ENCODE peak calls at places on chromosomes 16 and 17, in five cellular contexts. A is progenitor cell of endocrine pancreas, U is AG09309, Q is HFFc6, C is ovary. V is an unnamed sample.
A peak's percentile ranks its signal among the peaks of the same experiment; 100 is the strongest.

GRCh38 chr16:74521691-74522090 is 85.2 kb downstream of the GLG1 start:
- DNase-seq in A (no peak), U (no peak), Q (peak; percentile 43), C (no peak), V (no peak)

GRCh38 chr16:57505169-57505568 is 18.9 kb upstream of the DOK4 start:
- DNase-seq in A (no peak), U (no peak), Q (no peak), C (no peak), V (no peak)

GRCh38 chr17:38464251-38464722 is 36.0 kb downstream of the ARHGAP23 start:
- DNase-seq in A (no peak), U (no peak), Q (no peak), C (peak; percentile 66), V (peak; percentile 88)

GRCh38 chr17:72891627-72892026 is 200.9 kb downstream of the SLC39A11 start:
- DNase-seq in A (no peak), U (no peak), Q (no peak), C (no peak), V (no peak)

GRCh38 chr16:80612461-80613017 is 71.7 kb downstream of the DYNLRB2 start:
- DNase-seq in A (no peak), U (no peak), Q (no peak), C (no peak), V (no peak)

GRCh38 chr17:19978206-19978802 is 676 bp upstream of the AKAP10 start:
- DNase-seq in A (no peak), U (no peak), Q (no peak), C (no peak), V (peak; percentile 69)

GRCh38 chr17:76146053-76146875 is 5.2 kb upstream of the FOXJ1 start:
- DNase-seq in A (no peak), U (no peak), Q (no peak), C (no peak), V (peak; percentile 74)

GRCh38 chr17:17935321-17936271 is 36.6 kb downstream of the TOM1L2 start:
- DNase-seq in A (no peak), U (peak; percentile 84), Q (peak; percentile 93), C (no peak), V (no peak)

GRCh38 chr17:43578699-43579569 is 32.8 kb upstream of the ETV4 start:
- DNase-seq in A (peak; percentile 45), U (no peak), Q (peak; percentile 32), C (no peak), V (no peak)

GRCh38 chr16:23485841-23486240 is 24.5 kb downstream of the GGA2 start:
- DNase-seq in A (no peak), U (no peak), Q (no peak), C (no peak), V (no peak)

GRCh38 chr16:84699147-84699711 is 571 bp upstream of the USP10 start:
- DNase-seq in A (no peak), U (no peak), Q (no peak), C (no peak), V (no peak)

GRCh38 chr17:65283704-65284103 is 146.5 kb downstream of the RGS9 start:
- DNase-seq in A (no peak), U (no peak), Q (no peak), C (no peak), V (no peak)

GRCh38 chr16:47043970-47044684 is 70.7 kb upstream of the DNAJA2 start:
- DNase-seq in A (no peak), U (no peak), Q (no peak), C (no peak), V (no peak)

GRCh38 chr17:10126554-10127493 is 71.6 kb downstream of the GAS7 start:
- DNase-seq in A (no peak), U (no peak), Q (peak; percentile 48), C (peak; percentile 72), V (no peak)

GRCh38 chr16:8847623-8848022 is 21.2 kb downstream of the CARHSP1 start:
- DNase-seq in A (no peak), U (no peak), Q (no peak), C (no peak), V (no peak)

GRCh38 chr17:9976283-9977009 is 71.4 kb upstream of the RCVRN start:
- DNase-seq in A (no peak), U (no peak), Q (no peak), C (no peak), V (no peak)

DNA sequence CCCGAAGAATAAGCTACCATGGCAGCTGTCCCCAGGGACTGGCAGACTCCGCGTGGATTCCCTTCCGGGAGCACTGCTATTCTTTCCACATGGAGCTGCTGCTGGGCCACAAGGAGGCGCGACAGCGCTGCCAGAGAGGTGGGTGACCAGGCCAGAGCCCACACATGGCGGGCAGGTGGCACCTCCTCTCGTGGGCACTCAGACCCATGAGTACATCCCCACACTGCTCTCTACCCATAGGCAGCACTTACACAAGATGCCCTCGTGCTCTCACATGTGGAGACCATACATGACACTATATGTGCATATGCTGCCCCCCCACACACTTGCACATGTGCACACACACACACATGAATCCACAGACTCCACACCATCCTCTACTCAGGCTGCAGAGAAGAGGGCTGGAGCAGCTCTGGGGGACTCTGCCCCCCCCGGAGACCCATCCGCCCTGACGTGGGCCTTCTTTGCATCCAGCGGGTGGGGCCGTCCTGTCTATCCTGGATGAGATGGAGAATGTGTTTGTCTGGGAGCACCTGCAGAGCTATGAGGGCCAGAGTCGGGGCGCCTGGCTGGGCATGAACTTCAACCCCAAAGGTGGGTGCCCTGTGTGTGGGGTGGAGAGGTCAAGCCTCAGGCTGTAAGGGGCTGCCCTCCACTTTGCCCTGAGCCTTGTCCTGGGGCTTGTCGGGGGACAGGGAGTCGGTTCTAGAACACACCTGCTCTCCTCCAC is 62.9 kb downstream of the MRC2 start:
- DNase-seq in A (no peak), U (no peak), Q (no peak), C (no peak), V (no peak)
- TF ChIP-seq CTCF in A (no peak), U (no peak), Q (peak; percentile 21), C (no peak), V (no peak)

GRCh38 chr17:81711814-81712467 is at the start of gene SLC25A10:
- DNase-seq in A (peak; percentile 64), U (no peak), Q (peak; percentile 65), C (peak; percentile 71), V (peak; percentile 91)
- TF ChIP-seq CTCF in A (no peak), U (no peak), Q (no peak), C (peak; percentile 55), V (peak; percentile 35)

DNA sequence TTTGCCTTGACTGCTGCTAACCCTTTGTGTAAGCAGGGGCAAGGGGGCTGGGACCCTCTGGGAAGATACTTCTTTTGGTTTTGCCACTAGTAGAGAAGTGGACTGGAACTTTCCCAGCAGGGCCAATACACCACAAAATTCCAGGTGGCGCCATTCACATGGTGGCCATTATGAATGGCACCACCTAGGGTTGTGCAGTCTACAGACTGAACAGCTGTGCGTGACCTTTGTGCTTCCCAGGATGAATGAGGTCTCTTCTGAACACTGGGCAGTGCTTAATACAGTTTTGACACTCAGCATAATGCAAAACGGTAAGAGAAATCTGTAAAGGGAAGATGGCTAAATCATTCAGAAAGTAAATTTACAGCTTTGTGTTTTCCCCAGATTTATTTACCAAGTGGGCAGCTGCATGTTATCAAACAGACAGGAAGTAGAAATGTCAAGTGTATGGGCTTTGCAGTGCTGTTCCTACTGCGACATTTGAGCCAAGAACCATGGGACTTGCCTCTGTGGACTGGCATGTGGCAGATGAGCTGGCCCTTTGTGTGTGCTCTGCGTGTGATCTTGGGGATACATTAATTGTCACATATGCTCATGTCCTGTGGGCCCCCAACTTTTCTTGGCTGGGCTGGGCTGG is 9.2 kb downstream of the SYT17 start:
- DNase-seq in A (no peak), U (no peak), Q (no peak), C (no peak), V (no peak)
- TF ChIP-seq CTCF in A (no peak), U (no peak), Q (no peak), C (no peak), V (no peak)

DNA sequence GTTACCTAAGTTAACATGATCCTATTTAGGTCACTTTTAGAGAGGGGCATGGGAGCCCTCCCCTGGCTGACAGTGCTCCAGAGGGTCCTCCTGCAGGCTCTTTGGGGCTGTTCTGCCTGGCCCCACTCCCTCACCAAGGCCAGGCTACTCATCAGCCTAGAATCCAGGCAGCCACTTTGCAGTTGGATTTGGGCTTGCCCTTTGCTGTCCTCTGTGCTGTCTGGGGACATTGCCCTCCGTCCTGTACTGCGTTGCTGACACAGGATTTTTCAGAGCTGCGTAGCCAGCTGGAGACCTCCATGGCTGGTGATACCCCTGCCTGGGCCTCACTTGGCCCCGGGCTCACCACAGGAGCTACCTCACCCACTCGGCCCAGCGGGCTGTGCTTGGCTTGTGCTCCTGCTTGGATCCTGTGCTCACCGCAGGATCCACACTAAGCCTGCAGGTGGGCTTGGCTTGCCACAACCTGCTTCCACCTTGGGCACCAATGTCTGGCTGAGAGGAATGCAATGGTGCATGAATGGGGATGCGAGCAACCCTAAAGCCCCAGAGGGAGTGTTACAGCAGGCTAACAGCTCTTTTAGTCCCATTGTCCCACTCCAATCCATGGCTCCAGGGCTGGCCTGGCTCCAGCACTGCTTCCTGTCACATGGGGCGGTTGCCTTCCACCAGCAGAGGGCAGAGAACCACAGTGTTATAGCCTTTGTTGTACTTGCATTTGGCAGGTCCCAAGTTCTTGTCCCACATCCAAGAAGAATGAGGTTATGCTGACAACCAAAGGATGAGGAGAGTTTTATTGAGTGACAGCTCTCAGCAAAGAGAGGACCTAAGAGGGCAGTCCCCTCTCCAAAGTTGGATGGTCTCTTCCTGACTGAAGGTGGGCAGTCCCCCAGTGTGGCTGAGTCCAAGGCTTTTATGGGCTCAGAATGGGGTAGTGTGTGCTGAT is 21.5 kb downstream of the CCL4 start:
- DNase-seq in A (no peak), U (no peak), Q (no peak), C (no peak), V (no peak)
- TF ChIP-seq CTCF in A (no peak), U (no peak), Q (no peak), C (no peak), V (no peak)

GRCh38 chr17:81714412-81715106 is 2.5 kb downstream of the SLC25A10 start:
- DNase-seq in A (no peak), U (no peak), Q (no peak), C (no peak), V (no peak)

GRCh38 chr17:81717049-81717765 is 5.1 kb downstream of the SLC25A10 start:
- DNase-seq in A (no peak), U (no peak), Q (no peak), C (no peak), V (no peak)

GRCh38 chr17:81716674-81716996 is 4.6 kb downstream of the SLC25A10 start:
- DNase-seq in A (no peak), U (no peak), Q (no peak), C (no peak), V (no peak)

GRCh38 chr17:81715107-81715871 is 3.2 kb downstream of the SLC25A10 start:
- DNase-seq in A (no peak), U (no peak), Q (no peak), C (no peak), V (peak; percentile 40)

GRCh38 chr17:81715872-81716673 is 4.0 kb downstream of the SLC25A10 start:
- DNase-seq in A (no peak), U (no peak), Q (no peak), C (no peak), V (peak; percentile 37)
- TF ChIP-seq CTCF in A (no peak), U (no peak), Q (peak; percentile 25), C (no peak), V (no peak)

V was measured in adrenal gland.